ENCODE peak calls at places on chromosomes 1 and 21, in seven cellular contexts. D is SK-N-SH, O is GM12878, F is H1, Y is HepG2, U is HCT116, T is K562. B is an unnamed sample.

GRCh38 chr1:118204648-118205047 is 19.6 kb upstream of the SPAG17 start:
- DNase-seq in D (no peak), O (no peak), F (no peak), Y (no peak), U (no peak), T (no peak), B (no peak)

GRCh38 chr1:31910933-31911332 is 27.2 kb downstream of the PTP4A2 start:
- DNase-seq in D (no peak), O (peak), F (no peak), Y (peak), U (no peak), T (no peak), B (no peak)

GRCh38 chr1:109847251-109847650 is 63.4 kb upstream of the CSF1 start:
- DNase-seq in D (no peak), O (no peak), F (peak), Y (no peak), U (no peak), T (no peak), B (no peak)

GRCh38 chr1:53362851-53363642 is 35.2 kb upstream of the LRP8 start:
- DNase-seq in D (no peak), O (no peak), F (peak), Y (peak), U (no peak), T (peak), B (peak)

GRCh38 chr1:100502052-100502792 is 35.7 kb upstream of the GPR88 start:
- DNase-seq in D (no peak), O (no peak), F (no peak), Y (no peak), U (no peak), T (no peak), B (peak)

GRCh38 chr21:42496839-42497202 is 797 bp upstream of the RSPH1 start:
- DNase-seq in D (peak), O (no peak), F (no peak), Y (no peak), U (no peak), T (no peak), B (no peak)

GRCh38 chr1:192805832-192806323 is 3.0 kb upstream of the RGS2 start:
- DNase-seq in D (peak), O (no peak), F (no peak), Y (peak), U (peak), T (peak), B (no peak)

GRCh38 chr1:218299416-218299815 is 14.3 kb downstream of the RRP15 start:
- DNase-seq in D (no peak), O (no peak), F (no peak), Y (peak), U (peak), T (peak), B (no peak)

DNA sequence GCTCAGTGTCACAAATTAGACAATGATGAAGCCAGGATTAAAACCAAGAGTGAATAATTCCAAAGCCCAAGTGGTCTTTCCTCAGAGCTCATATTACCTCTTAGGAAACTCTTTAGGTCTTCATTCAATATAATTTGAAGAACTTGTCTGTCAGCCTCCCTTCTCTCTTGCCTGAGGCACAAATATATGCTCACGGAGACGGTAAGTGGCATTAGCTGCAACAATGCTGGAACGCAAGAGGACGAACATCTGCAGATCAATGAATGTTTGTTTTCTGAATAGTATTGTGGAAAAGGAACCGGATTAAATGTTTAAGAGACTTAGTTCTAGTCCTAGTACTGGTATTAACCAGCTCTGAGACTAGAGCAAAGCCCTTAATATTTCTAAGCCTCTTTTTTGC is 39.7 kb upstream of the LYST start:
- DNase-seq in D (no peak), O (no peak), F (no peak), Y (no peak), U (no peak), T (no peak), B (no peak)
- TF ChIP-seq JUND in D (no peak), O (no peak), F (no peak), Y (no peak), U (no peak), T (no peak), B (no peak)

DNA sequence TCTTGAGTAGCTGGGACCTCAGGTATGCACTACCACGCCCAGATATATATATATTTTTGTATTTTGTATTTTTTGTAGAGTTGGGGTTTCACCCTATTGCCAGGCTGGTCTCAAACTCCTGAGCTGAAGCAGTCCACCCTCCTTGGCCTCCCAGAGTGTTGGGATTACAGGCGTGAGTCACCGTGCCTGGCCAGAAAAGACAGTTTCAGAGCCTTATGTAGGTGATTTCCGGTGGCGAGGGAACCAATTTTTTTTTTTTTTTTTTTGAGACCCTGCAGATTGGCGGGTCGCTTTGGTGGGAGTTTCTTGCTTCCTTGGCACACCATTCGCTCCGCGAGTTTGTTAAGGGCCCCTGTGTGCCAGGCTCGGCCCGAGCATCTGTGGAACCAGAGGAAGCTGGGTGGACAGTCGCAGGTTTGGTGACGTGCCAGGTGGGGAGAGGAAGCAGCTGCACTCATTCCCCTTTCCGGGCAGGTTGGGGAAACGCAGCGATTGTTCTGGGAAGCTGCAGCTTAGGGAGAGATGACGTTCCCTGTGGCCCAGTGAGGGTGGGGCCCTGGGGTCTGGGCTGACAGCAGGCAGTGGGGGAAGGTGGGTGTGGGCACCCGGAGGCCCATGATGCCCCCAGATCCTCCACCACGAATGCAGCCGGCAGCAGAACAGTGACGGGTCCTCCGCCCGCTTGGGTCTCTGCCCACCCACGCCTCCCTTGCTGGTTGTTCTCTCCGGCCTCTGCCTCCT is 25.1 kb downstream of the SPSB1 start:
- DNase-seq in D (no peak), O (no peak), F (no peak), Y (no peak), U (no peak), T (no peak), B (no peak)
- TF ChIP-seq JUND in D (no peak), O (no peak), F (no peak), Y (no peak), U (no peak), T (no peak), B (no peak)

GRCh38 chr1:165898837-165899236 is 71.4 kb downstream of the UCK2 start:
- DNase-seq in D (no peak), O (no peak), F (no peak), Y (no peak), U (no peak), T (no peak), B (no peak)

GRCh38 chr1:165903672-165904071 is 76.3 kb downstream of the UCK2 start:
- DNase-seq in D (no peak), O (no peak), F (no peak), Y (no peak), U (no peak), T (no peak), B (peak)

GRCh38 chr1:165899461-165899941 is 72.1 kb downstream of the UCK2 start:
- DNase-seq in D (no peak), O (no peak), F (no peak), Y (no peak), U (no peak), T (no peak), B (no peak)

GRCh38 chr1:165902565-165902964 is 75.2 kb downstream of the UCK2 start:
- DNase-seq in D (no peak), O (no peak), F (no peak), Y (no peak), U (no peak), T (no peak), B (no peak)

DNA sequence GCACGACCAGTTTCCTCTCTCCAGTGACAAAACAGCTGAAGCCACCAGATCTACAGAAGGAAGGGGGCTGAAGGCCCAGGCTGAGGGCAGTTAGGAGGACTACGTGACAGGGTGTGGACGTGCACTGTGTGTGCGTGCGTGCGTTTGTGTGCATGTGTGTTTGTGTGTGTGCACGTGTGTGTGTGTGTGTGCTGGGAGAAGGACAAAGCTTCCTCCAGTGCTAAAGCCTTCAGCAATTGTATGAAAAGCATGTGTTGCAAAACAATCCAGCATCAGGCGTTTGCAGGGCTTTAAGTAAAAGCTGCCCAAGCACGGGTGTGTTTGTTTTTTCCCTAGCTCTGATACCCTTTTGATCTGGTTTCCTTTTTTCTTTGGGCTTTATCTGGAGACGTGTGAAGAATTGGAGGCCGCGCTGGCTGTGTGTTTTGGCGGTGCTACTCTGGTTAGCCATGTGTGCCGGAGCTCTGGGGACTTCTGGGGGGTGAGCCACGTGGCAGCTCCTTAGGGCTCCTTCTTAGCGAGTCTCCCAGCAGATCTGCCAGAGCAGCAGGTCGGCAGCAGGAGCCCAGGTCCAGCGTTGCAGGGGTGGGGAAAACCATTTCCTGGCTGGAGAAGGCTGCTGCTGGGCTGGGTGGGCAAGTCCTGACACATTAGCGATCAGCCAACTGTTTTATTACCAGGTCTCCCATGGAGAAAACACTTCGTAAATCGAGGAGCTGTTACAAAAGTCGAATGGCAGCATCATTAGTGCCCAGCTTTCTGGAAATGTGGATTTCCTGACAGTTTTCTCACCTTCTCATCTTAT is 73.4 kb downstream of the UCK2 start:
- DNase-seq in D (no peak), O (no peak), F (no peak), Y (peak), U (no peak), T (no peak), B (no peak)
- TF ChIP-seq JUND in D (no peak), O (no peak), F (no peak), Y (no peak), U (no peak), T (no peak), B (no peak)

DNA sequence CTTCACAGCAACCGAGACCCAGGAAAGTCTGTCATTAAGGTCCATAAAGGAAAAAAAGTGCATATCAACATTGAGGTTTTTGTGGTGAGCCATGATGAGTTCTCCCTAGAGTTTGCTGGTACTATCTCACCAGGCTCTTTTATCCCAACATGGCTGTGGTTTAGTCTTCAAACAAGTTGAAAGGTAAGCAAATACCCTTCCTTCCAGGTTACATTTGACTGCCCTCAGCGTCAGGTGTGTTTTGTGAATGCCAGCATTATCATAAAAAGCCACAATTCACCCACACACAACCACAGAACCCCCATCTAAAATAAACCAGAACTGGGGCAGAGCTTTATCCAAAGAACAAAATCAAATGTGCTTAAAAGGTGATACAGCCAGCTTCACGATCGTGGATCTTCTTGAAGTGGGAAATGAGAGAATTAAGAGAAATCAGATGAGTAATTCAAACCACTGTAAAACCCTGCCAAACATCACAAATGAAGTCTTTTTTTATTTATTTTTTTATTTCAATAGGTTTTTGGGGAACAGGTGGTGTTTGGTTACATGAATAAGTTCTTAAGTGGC is 64.7 kb downstream of the SETD4 start:
- DNase-seq in D (no peak), O (no peak), F (no peak), Y (peak), U (no peak), T (no peak), B (peak)
- TF ChIP-seq JUND in D (no peak), O (no peak), F (no peak), Y (no peak), U (no peak), T (no peak), B (no peak)

B was measured in T47D.